ENCODE peak calls at places on chromosomes 11 and 22, in eight cellular contexts. C, Z, U, X, F, W, N and M are unnamed samples.

GRCh38 chr11:96393753-96394348 is 4.0 kb downstream of the JRKL start:
- DNase-seq in X (peak), N (peak), U (peak), Z (peak), F (no peak), C (peak), W (peak), M (no peak)

GRCh38 chr11:373716-374551 is 4.6 kb downstream of the B4GALNT4 start:
- DNase-seq in Z (no peak), W (no peak), N (no peak), C (no peak), F (no peak), X (no peak), U (no peak), M (peak)

GRCh38 chr11:12440565-12440964 is 63.2 kb downstream of the PARVA start:
- DNase-seq in N (no peak), U (no peak), Z (no peak), X (no peak), C (no peak), W (no peak), F (no peak), M (no peak)

GRCh38 chr11:6273188-6273587 is 13.6 kb downstream of the CCKBR start:
- DNase-seq in W (no peak), C (no peak), N (no peak), X (no peak), F (no peak), U (no peak), Z (no peak), M (no peak)

GRCh38 chr11:70467196-70468085 is 69.1 kb downstream of the CTTN start:
- DNase-seq in Z (peak), X (peak), W (peak), U (peak), C (peak), F (peak), N (no peak), M (no peak)

GRCh38 chr11:77695417-77695816 is 57.8 kb upstream of the CLNS1A start:
- DNase-seq in F (no peak), N (no peak), Z (no peak), X (no peak), W (no peak), U (no peak), C (no peak), M (no peak)

GRCh38 chr11:86158716-86159669 is 85.6 kb upstream of the EED start:
- DNase-seq in X (no peak), C (no peak), F (no peak), Z (no peak), N (no peak), W (no peak), U (no peak), M (no peak)

GRCh38 chr22:25492950-25493790 is 71.3 kb upstream of the GRK3 start:
- DNase-seq in N (no peak), Z (no peak), F (no peak), U (no peak), W (no peak), X (no peak), C (no peak), M (peak)

GRCh38 chr11:95918056-95918455 is 5.9 kb downstream of the MTMR2 start:
- DNase-seq in W (no peak), X (no peak), Z (no peak), C (no peak), N (no peak), F (no peak), U (no peak), M (no peak)

GRCh38 chr11:86245369-86246292 is 1.1 kb downstream of the EED start:
- DNase-seq in U (peak), X (peak), Z (peak), W (no peak), C (peak), F (peak), N (no peak), M (no peak)

GRCh38 chr22:40502919-40503318 is 132.5 kb downstream of the SGSM3 start:
- DNase-seq in F (no peak), N (no peak), X (no peak), C (no peak), U (no peak), W (no peak), Z (no peak), M (no peak)

GRCh38 chr11:125110996-125111340 is 458 bp downstream of the TMEM218 start:
- DNase-seq in C (no peak), F (no peak), U (no peak), W (no peak), N (no peak), Z (no peak), X (no peak), M (no peak)

GRCh38 chr11:121967131-121967689 is 148.8 kb downstream of the BLID start:
- DNase-seq in Z (no peak), W (no peak), N (no peak), X (no peak), U (no peak), F (no peak), C (no peak), M (no peak)

GRCh38 chr11:104926771-104927470 is 28.7 kb upstream of the CASP12 start:
- DNase-seq in W (peak), Z (no peak), F (no peak), C (no peak), U (no peak), N (no peak), X (no peak), M (no peak)

GRCh38 chr11:65366340-65366773 is 11.8 kb downstream of the TIGD3 start:
- DNase-seq in N (peak), X (peak), F (no peak), U (peak), W (peak), Z (peak), C (peak), M (peak)

GRCh38 chr22:26570864-26571525 is 18.9 kb downstream of the TPST2 start:
- DNase-seq in F (no peak), U (no peak), Z (no peak), X (no peak), W (no peak), N (no peak), C (no peak), M (no peak)

GRCh38 chr11:44978961-44979331 is 28.3 kb upstream of the TP53I11 start:
- DNase-seq in X (no peak), U (no peak), F (peak), Z (peak), N (no peak), C (no peak), W (peak), M (no peak)

GRCh38 chr22:50620861-50621490 is 7.0 kb downstream of the ARSA start:
- DNase-seq in F (peak), N (no peak), X (no peak), W (peak), U (peak), C (no peak), Z (no peak), M (no peak)

GRCh38 chr11:111001986-111002616 is 243.4 kb upstream of the POU2AF2 start:
- DNase-seq in W (peak), F (no peak), N (peak), X (peak), U (no peak), C (peak), Z (no peak), M (no peak)

GRCh38 chr11:47136327-47136726 is 40.4 kb downstream of the ARFGAP2 start:
- DNase-seq in X (no peak), U (no peak), F (no peak), Z (no peak), N (no peak), W (no peak), C (no peak), M (no peak)

GRCh38 chr11:121810291-121810690 is 305.7 kb downstream of the BLID start:
- DNase-seq in W (peak), U (no peak), C (peak), X (peak), N (peak), Z (no peak), F (no peak), M (no peak)

GRCh38 chr11:7547091-7547490 is 33.3 kb downstream of the PPFIBP2 start:
- DNase-seq in U (no peak), N (no peak), W (no peak), C (no peak), Z (no peak), X (no peak), F (no peak), M (no peak)

GRCh38 chr11:69008774-69009440 is 4.1 kb downstream of the MRGPRF start:
- DNase-seq in U (no peak), Z (peak), C (peak), N (peak), F (peak), X (peak), W (peak), M (no peak)

GRCh38 chr11:2272946-2273280 is 2.5 kb upstream of the ASCL2 start:
- DNase-seq in W (no peak), F (no peak), U (no peak), Z (no peak), X (no peak), N (no peak), C (no peak), M (no peak)

GRCh38 chr22:39232246-39232645 is 12.5 kb downstream of the PDGFB start:
- DNase-seq in U (no peak), C (no peak), W (no peak), Z (no peak), F (no peak), X (no peak), N (no peak), M (no peak)

GRCh38 chr22:39232806-39233735 is 11.7 kb downstream of the PDGFB start:
- DNase-seq in W (no peak), Z (no peak), N (no peak), U (no peak), X (no peak), C (no peak), F (no peak), M (no peak)

GRCh38 chr22:39230261-39231196 is 14.3 kb downstream of the PDGFB start:
- DNase-seq in C (peak), W (no peak), U (no peak), X (no peak), N (no peak), F (no peak), Z (no peak), M (no peak)

GRCh38 chr22:39229688-39230260 is 15.0 kb downstream of the PDGFB start:
- DNase-seq in N (no peak), X (no peak), F (no peak), C (no peak), Z (no peak), U (no peak), W (no peak), M (no peak)

DNA sequence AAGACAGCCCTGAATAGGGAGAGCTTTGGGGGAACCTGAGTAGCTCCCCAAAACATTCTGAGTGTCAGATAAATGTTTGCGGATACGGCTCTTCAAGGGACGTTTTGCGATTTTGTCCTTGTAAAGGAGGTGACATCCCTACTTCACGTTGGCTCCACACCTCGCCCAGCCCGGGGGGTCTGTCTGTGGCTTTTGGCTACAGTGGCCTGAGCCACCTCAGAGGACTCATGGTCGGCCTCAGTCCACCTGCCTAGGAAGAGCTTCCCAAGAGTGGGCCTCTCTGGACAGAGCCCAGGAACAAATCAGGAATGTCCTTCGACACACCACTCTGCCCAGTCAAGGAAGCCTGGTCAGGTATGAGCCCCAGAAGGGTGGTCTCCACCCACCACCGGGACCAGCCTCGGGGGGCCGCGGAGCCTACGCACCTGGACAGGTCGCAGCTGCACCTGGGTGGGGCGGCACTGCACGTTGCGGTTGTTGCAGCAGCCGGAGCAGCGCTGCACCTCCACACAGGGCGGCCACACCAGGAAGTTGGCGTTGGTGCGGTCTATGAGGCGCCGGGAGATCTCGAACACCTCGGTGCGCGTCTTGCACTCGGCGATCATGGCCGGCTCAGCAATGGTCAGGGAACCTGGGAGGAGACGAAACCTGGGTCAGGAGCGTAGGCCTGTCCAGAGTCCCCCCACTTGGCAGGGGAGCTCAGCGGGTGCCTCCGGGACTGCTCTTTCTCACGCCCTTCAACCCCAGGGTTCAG is 13.4 kb downstream of the PDGFB start:
- DNase-seq in X (no peak), Z (no peak), C (no peak), U (no peak), F (no peak), W (no peak), N (no peak), M (no peak)
- TF ChIP-seq CTCF in X (no peak), Z (no peak), C (no peak), U (no peak), F (no peak), W (no peak), N (no peak), M (no peak)

GRCh38 chr11:13965337-13965736 is 2.8 kb downstream of the SPON1 start:
- DNase-seq in W (no peak), U (no peak), C (no peak), N (no peak), F (peak), Z (no peak), X (no peak), M (no peak)

GRCh38 chr11:13964771-13965074 is 2.2 kb downstream of the SPON1 start:
- DNase-seq in W (no peak), F (no peak), X (no peak), N (no peak), C (no peak), U (no peak), Z (no peak), M (no peak)

GRCh38 chr11:13962562-13963168 is at the start of gene SPON1:
- DNase-seq in C (peak), F (peak), W (no peak), X (peak), U (no peak), N (no peak), Z (no peak), M (peak)

GRCh38 chr11:13963169-13963948 is 836 bp downstream of the SPON1 start:
- DNase-seq in N (no peak), F (peak), U (peak), X (peak), Z (no peak), W (no peak), C (peak), M (peak)

GRCh38 chr11:13963949-13964770 is 1.6 kb downstream of the SPON1 start:
- DNase-seq in U (no peak), N (no peak), W (peak), Z (no peak), F (peak), C (no peak), X (no peak), M (peak)
- TF ChIP-seq CTCF in U (no peak), N (no peak), W (no peak), Z (no peak), F (no peak), C (no peak), X (no peak), M (no peak)

GRCh38 chr22:37635157-37635556 is 4.3 kb upstream of the SH3BP1 start:
- DNase-seq in W (no peak), Z (no peak), U (no peak), C (no peak), F (no peak), N (no peak), X (no peak), M (no peak)

GRCh38 chr22:37632174-37633081 is 7.0 kb upstream of the SH3BP1 start:
- DNase-seq in U (peak), Z (no peak), C (no peak), W (no peak), X (no peak), N (no peak), F (no peak), M (no peak)

GRCh38 chr22:37634505-37635002 is 4.9 kb upstream of the SH3BP1 start:
- DNase-seq in C (no peak), U (no peak), Z (no peak), W (no peak), F (no peak), N (no peak), X (no peak), M (no peak)

GRCh38 chr22:37633082-37633692 is 6.3 kb upstream of the SH3BP1 start:
- DNase-seq in C (peak), N (no peak), F (peak), W (no peak), X (no peak), Z (no peak), U (peak), M (no peak)

DNA sequence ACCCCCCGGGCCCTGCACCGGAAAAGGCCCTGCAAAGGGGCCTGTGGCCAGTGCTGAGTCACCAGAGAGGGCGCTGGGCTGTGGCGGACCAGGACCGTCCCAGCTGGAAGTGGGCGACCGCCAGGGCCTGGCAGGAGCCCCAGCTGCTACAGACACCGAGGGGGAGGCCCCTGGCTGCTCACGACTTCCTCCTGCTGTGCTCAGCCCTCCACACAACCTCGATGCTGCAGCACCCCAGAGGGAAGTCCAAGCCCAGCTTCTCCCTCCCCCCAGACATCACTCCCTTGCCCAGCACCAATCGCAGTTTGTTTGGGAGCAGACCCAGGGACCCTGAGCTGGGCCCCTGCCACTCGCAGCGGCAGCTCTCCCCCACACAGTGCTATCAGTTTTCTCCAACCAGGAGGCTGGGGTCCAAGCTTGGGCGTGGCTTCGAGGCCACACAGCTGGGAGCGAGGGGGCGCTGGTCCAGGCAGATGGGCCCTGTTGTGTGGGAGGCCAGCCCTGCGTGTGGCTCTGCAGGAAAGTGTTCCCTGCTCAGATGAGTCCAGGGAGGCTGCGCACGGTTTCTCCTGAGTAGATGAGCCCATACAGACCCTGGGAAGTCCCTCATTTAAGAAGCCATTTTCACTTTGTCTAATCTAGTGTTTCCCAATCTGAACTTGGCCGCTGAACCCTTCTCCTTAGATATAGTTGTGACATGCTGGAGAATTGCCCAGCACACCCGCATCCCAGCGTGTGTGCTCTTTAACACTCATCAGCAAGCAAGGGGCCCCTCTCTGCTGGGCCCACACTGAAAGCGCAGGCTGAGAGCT is 5.6 kb upstream of the SH3BP1 start:
- DNase-seq in X (peak), N (peak), W (no peak), U (peak), Z (no peak), F (peak), C (peak), M (no peak)
- TF ChIP-seq CTCF in X (peak), N (peak), W (no peak), U (peak), Z (no peak), F (no peak), C (peak), M (no peak)

GRCh38 chr11:63762662-63763505 is 5.7 kb downstream of the ZFTA start:
- DNase-seq in N (no peak), F (peak), W (peak), X (peak), U (peak), C (peak), Z (no peak), M (no peak)
- TF ChIP-seq CTCF in N (no peak), F (no peak), W (no peak), X (no peak), U (no peak), C (no peak), Z (no peak), M (no peak)